ENCODE peak calls at places on chromosomes 1 and 21, in eight cellular contexts. One of them, this sample, is unnamed.

GRCh38 chr1:17108786-17109185 is 10.5 kb downstream of the PADI2 start:
- DNase-seq in glutamatergic neuron: no peak
- DNase-seq in A549: no peak
- DNase-seq in Panc1: no peak
- DNase-seq in RWPE1: no peak
- DNase-seq in heart right ventricle: no peak
- DNase-seq in right atrium auricular region: no peak
- DNase-seq in OCI-LY7: no peak
- DNase-seq in this sample: no peak

GRCh38 chr1:221708987-221709386 is 32.9 kb downstream of the DUSP10 start:
- DNase-seq in glutamatergic neuron: peak; percentile 28
- DNase-seq in A549: peak; percentile 86
- DNase-seq in Panc1: no peak
- DNase-seq in RWPE1: no peak
- DNase-seq in heart right ventricle: peak; percentile 9
- DNase-seq in right atrium auricular region: no peak
- DNase-seq in OCI-LY7: no peak
- DNase-seq in this sample: peak; percentile 72

GRCh38 chr1:219271914-219272545 is 98.4 kb downstream of the LYPLAL1 start:
- DNase-seq in glutamatergic neuron: no peak
- DNase-seq in A549: no peak
- DNase-seq in Panc1: no peak
- DNase-seq in RWPE1: no peak
- DNase-seq in heart right ventricle: no peak
- DNase-seq in right atrium auricular region: no peak
- DNase-seq in OCI-LY7: no peak
- DNase-seq in this sample: no peak

GRCh38 chr1:208737922-208738321 is 493.7 kb upstream of the PLXNA2 start:
- DNase-seq in glutamatergic neuron: no peak
- DNase-seq in A549: no peak
- DNase-seq in Panc1: no peak
- DNase-seq in RWPE1: no peak
- DNase-seq in heart right ventricle: no peak
- DNase-seq in right atrium auricular region: no peak
- DNase-seq in OCI-LY7: no peak
- DNase-seq in this sample: no peak

GRCh38 chr21:30206551-30207251 is 9.2 kb downstream of the CLDN8 start:
- DNase-seq in glutamatergic neuron: no peak
- DNase-seq in A549: peak; percentile 48
- DNase-seq in Panc1: no peak
- DNase-seq in RWPE1: peak; percentile 16
- DNase-seq in heart right ventricle: no peak
- DNase-seq in right atrium auricular region: no peak
- DNase-seq in OCI-LY7: no peak
- DNase-seq in this sample: no peak

GRCh38 chr1:172671591-172671990 is 12.7 kb downstream of the FASLG start:
- DNase-seq in glutamatergic neuron: no peak
- DNase-seq in A549: peak; percentile 13
- DNase-seq in Panc1: no peak
- DNase-seq in RWPE1: peak; percentile 21
- DNase-seq in heart right ventricle: no peak
- DNase-seq in right atrium auricular region: no peak
- DNase-seq in OCI-LY7: no peak
- DNase-seq in this sample: no peak

GRCh38 chr1:43554444-43554992 is 23.8 kb downstream of the PTPRF start:
- DNase-seq in glutamatergic neuron: no peak
- DNase-seq in A549: peak; percentile 56
- DNase-seq in Panc1: no peak
- DNase-seq in RWPE1: no peak
- DNase-seq in heart right ventricle: no peak
- DNase-seq in right atrium auricular region: no peak
- DNase-seq in OCI-LY7: peak; percentile 50
- DNase-seq in this sample: peak; percentile 49

GRCh38 chr1:40479156-40479555 is 2.1 kb downstream of the ZFP69 start:
- DNase-seq in glutamatergic neuron: no peak
- DNase-seq in A549: no peak
- DNase-seq in Panc1: no peak
- DNase-seq in RWPE1: no peak
- DNase-seq in heart right ventricle: no peak
- DNase-seq in right atrium auricular region: no peak
- DNase-seq in OCI-LY7: no peak
- DNase-seq in this sample: no peak

GRCh38 chr1:78369546-78369945 is 121.2 kb upstream of the PTGFR start:
- DNase-seq in glutamatergic neuron: no peak
- DNase-seq in A549: no peak
- DNase-seq in Panc1: no peak
- DNase-seq in RWPE1: no peak
- DNase-seq in heart right ventricle: no peak
- DNase-seq in right atrium auricular region: no peak
- DNase-seq in OCI-LY7: no peak
- DNase-seq in this sample: no peak

GRCh38 chr21:44428281-44428942 is 26.9 kb upstream of the LRRC3 start:
- DNase-seq in glutamatergic neuron: no peak
- DNase-seq in A549: peak; percentile 83
- DNase-seq in Panc1: no peak
- DNase-seq in RWPE1: peak; percentile 46
- DNase-seq in heart right ventricle: no peak
- DNase-seq in right atrium auricular region: no peak
- DNase-seq in OCI-LY7: peak; percentile 86
- DNase-seq in this sample: peak; percentile 18

GRCh38 chr1:184792450-184792969 is 37.9 kb upstream of the EDEM3 start:
- DNase-seq in glutamatergic neuron: no peak
- DNase-seq in A549: peak; percentile 91
- DNase-seq in Panc1: peak; percentile 69
- DNase-seq in RWPE1: peak; percentile 88
- DNase-seq in heart right ventricle: peak; percentile 49
- DNase-seq in right atrium auricular region: peak; percentile 86
- DNase-seq in OCI-LY7: no peak
- DNase-seq in this sample: peak; percentile 71

GRCh38 chr21:43740497-43741156 is 21.7 kb downstream of the PDXK start:
- DNase-seq in glutamatergic neuron: peak; percentile 55
- DNase-seq in A549: peak; percentile 83
- DNase-seq in Panc1: no peak
- DNase-seq in RWPE1: peak; percentile 79
- DNase-seq in heart right ventricle: no peak
- DNase-seq in right atrium auricular region: no peak
- DNase-seq in OCI-LY7: no peak
- DNase-seq in this sample: peak; percentile 75

DNA sequence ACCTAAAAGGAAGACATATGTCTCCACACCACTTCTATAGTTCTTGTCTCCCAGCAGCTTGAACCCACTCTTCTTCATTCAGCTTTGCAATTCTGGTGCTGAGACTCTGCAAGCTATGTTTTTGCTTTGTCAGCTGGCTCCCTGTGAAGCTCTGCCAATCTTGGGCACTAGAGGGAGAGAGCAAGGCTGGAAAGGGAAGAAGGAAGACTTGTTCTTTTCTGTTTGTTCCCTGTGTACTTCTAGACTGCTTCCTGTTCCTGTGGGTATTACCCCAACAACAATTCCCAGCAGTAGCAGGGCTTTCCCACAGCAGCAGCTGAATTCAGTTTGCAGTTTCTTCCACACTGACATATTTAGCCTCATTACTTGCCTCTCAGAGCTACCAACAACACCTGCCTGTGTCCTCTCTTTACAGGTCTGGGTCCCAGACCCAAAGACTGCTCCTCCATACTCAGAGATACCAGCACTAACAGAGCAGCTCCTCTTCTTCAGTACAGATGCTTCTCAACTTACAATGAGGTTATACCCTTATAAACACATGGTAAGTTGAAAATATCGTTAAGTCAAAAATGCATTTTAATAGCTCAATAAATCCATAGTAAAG is 275.2 kb upstream of the NEGR1 start:
- DNase-seq in glutamatergic neuron: no peak
- DNase-seq in A549: no peak
- DNase-seq in Panc1: no peak
- DNase-seq in RWPE1: no peak
- DNase-seq in heart right ventricle: no peak
- DNase-seq in right atrium auricular region: no peak
- DNase-seq in OCI-LY7: no peak
- DNase-seq in this sample: peak; percentile 36
- TF ChIP-seq CTCF in glutamatergic neuron: peak; percentile 11
- TF ChIP-seq CTCF in A549: no peak
- TF ChIP-seq CTCF in Panc1: peak; percentile 26
- TF ChIP-seq CTCF in RWPE1: no peak
- TF ChIP-seq CTCF in heart right ventricle: peak; percentile 29
- TF ChIP-seq CTCF in right atrium auricular region: peak; percentile 18
- TF ChIP-seq CTCF in OCI-LY7: no peak
- TF ChIP-seq CTCF in this sample: peak; percentile 21

DNA sequence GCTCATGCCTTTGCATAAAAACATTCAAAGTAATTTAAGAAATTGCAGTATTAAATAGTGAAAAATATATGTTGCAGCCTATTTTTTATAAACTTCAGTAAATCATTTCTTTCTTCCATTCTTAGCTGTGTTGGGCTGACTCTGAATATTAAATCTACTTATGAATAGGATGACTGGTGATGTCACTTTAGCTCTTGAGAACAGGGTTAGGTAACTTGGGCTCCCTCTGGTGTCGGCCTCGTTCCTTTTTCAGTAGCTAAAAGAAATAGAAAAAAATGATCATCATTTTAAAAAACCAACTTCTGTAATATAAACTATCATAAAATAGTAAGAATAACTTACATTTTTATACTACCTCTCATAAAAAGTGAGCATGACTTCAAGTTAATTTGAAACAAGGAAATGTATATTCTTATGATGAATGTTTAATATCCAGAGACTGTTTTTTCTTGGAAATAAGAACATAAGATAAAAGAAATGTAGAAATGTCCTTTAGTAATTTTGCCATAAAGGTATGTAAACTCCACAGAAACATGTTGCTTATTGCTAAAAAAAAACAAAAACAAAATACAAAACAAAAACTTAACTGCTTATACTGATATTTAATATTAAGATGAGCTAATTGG is 26.8 kb upstream of the NCAM2 start:
- DNase-seq in glutamatergic neuron: peak; percentile 74
- DNase-seq in A549: peak; percentile 42
- DNase-seq in Panc1: no peak
- DNase-seq in RWPE1: peak; percentile 40
- DNase-seq in heart right ventricle: peak; percentile 21
- DNase-seq in right atrium auricular region: no peak
- DNase-seq in OCI-LY7: peak; percentile 2
- DNase-seq in this sample: peak; percentile 0
- TF ChIP-seq CTCF in glutamatergic neuron: peak; percentile 56
- TF ChIP-seq CTCF in A549: no peak
- TF ChIP-seq CTCF in Panc1: peak; percentile 52
- TF ChIP-seq CTCF in RWPE1: peak; percentile 44
- TF ChIP-seq CTCF in heart right ventricle: peak; percentile 50
- TF ChIP-seq CTCF in right atrium auricular region: peak; percentile 54
- TF ChIP-seq CTCF in OCI-LY7: peak; percentile 53
- TF ChIP-seq CTCF in this sample: no peak

DNA sequence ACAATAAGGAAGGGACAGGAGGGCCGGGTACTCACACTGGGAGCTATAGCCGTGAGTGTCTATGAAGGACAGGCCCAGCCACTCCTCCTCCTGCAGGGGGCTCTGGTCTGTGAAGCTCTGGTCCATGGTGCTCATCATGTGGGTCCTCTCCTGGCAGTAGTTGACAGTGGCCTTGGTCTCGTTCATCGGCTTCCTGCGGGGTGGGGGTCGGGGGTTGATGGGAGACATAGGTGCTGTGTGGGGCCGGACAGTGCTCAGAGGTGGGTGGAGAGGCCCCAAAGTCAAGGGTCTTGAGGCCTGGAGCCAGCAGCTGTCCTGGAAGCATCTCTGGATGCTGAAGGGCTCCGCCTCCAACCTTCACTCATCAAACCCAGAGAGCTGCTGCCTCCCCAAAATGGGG is 260.4 kb downstream of the PTPRU start:
- DNase-seq in glutamatergic neuron: no peak
- DNase-seq in A549: no peak
- DNase-seq in Panc1: no peak
- DNase-seq in RWPE1: no peak
- DNase-seq in heart right ventricle: no peak
- DNase-seq in right atrium auricular region: no peak
- DNase-seq in OCI-LY7: no peak
- DNase-seq in this sample: no peak
- TF ChIP-seq CTCF in glutamatergic neuron: no peak
- TF ChIP-seq CTCF in A549: no peak
- TF ChIP-seq CTCF in Panc1: no peak
- TF ChIP-seq CTCF in RWPE1: no peak
- TF ChIP-seq CTCF in heart right ventricle: no peak
- TF ChIP-seq CTCF in right atrium auricular region: no peak
- TF ChIP-seq CTCF in OCI-LY7: no peak
- TF ChIP-seq CTCF in this sample: no peak

GRCh38 chr1:170790175-170790574 is 126.2 kb downstream of the PRRX1 start:
- DNase-seq in glutamatergic neuron: no peak
- DNase-seq in A549: no peak
- DNase-seq in Panc1: no peak
- DNase-seq in RWPE1: no peak
- DNase-seq in heart right ventricle: no peak
- DNase-seq in right atrium auricular region: no peak
- DNase-seq in OCI-LY7: no peak
- DNase-seq in this sample: no peak
- TF ChIP-seq CTCF in glutamatergic neuron: no peak
- TF ChIP-seq CTCF in A549: no peak
- TF ChIP-seq CTCF in Panc1: no peak
- TF ChIP-seq CTCF in RWPE1: no peak
- TF ChIP-seq CTCF in heart right ventricle: no peak
- TF ChIP-seq CTCF in right atrium auricular region: no peak
- TF ChIP-seq CTCF in OCI-LY7: no peak
- TF ChIP-seq CTCF in this sample: no peak

GRCh38 chr1:68456207-68456606 is 6.5 kb upstream of the RPE65 start:
- DNase-seq in glutamatergic neuron: no peak
- DNase-seq in A549: no peak
- DNase-seq in Panc1: no peak
- DNase-seq in RWPE1: no peak
- DNase-seq in heart right ventricle: no peak
- DNase-seq in right atrium auricular region: no peak
- DNase-seq in OCI-LY7: no peak
- DNase-seq in this sample: no peak

GRCh38 chr1:68459091-68459490 is 9.3 kb upstream of the RPE65 start:
- DNase-seq in glutamatergic neuron: no peak
- DNase-seq in A549: no peak
- DNase-seq in Panc1: no peak
- DNase-seq in RWPE1: no peak
- DNase-seq in heart right ventricle: no peak
- DNase-seq in right atrium auricular region: no peak
- DNase-seq in OCI-LY7: no peak
- DNase-seq in this sample: no peak

GRCh38 chr1:68453060-68453665 is 3.4 kb upstream of the RPE65 start:
- DNase-seq in glutamatergic neuron: no peak
- DNase-seq in A549: no peak
- DNase-seq in Panc1: no peak
- DNase-seq in RWPE1: peak; percentile 32
- DNase-seq in heart right ventricle: no peak
- DNase-seq in right atrium auricular region: no peak
- DNase-seq in OCI-LY7: no peak
- DNase-seq in this sample: no peak

GRCh38 chr1:68449901-68450300 is at the start of gene RPE65:
- DNase-seq in glutamatergic neuron: no peak
- DNase-seq in A549: no peak
- DNase-seq in Panc1: no peak
- DNase-seq in RWPE1: no peak
- DNase-seq in heart right ventricle: no peak
- DNase-seq in right atrium auricular region: no peak
- DNase-seq in OCI-LY7: no peak
- DNase-seq in this sample: no peak

GRCh38 chr1:68454534-68454933 is 4.8 kb upstream of the RPE65 start:
- DNase-seq in glutamatergic neuron: no peak
- DNase-seq in A549: no peak
- DNase-seq in Panc1: no peak
- DNase-seq in RWPE1: no peak
- DNase-seq in heart right ventricle: no peak
- DNase-seq in right atrium auricular region: no peak
- DNase-seq in OCI-LY7: no peak
- DNase-seq in this sample: no peak
- TF ChIP-seq CTCF in glutamatergic neuron: peak; percentile 25
- TF ChIP-seq CTCF in A549: no peak
- TF ChIP-seq CTCF in Panc1: peak; percentile 12
- TF ChIP-seq CTCF in RWPE1: no peak
- TF ChIP-seq CTCF in heart right ventricle: no peak
- TF ChIP-seq CTCF in right atrium auricular region: no peak
- TF ChIP-seq CTCF in OCI-LY7: no peak
- TF ChIP-seq CTCF in this sample: no peak

This sample was measured in Calu3.